ENCODE peak calls at places on chromosomes 4 and X, in five cellular contexts. J, B, D, K and X are unnamed samples.

GRCh38 chrX:153871946-153872878 is 13.8 kb downstream of the L1CAM start:
- DNase-seq in J (no peak), B (no peak), D (no peak), K (no peak), X (no peak)

GRCh38 chr4:130147618-130148017 is 1051.7 kb downstream of the C4orf33 start:
- DNase-seq in J (no peak), B (no peak), D (no peak), K (no peak), X (no peak)

GRCh38 chr4:166527500-166527899 is 654.5 kb downstream of the TLL1 start:
- DNase-seq in J (no peak), B (peak; percentile 1), D (no peak), K (peak; percentile 34), X (peak; percentile 16)

GRCh38 chrX:11099465-11099864 is 11.7 kb upstream of the HCCS start:
- DNase-seq in J (no peak), B (no peak), D (no peak), K (no peak), X (no peak)

GRCh38 chr4:152606800-152607577 is 71.1 kb upstream of the FBXW7 start:
- DNase-seq in J (no peak), B (no peak), D (peak; percentile 14), K (no peak), X (no peak)

GRCh38 chr4:79662651-79663050 is 254.6 kb upstream of the GK2 start:
- DNase-seq in J (no peak), B (no peak), D (no peak), K (no peak), X (no peak)

GRCh38 chr4:159598602-159599001 is 495.7 kb downstream of the RAPGEF2 start:
- DNase-seq in J (no peak), B (no peak), D (no peak), K (no peak), X (no peak)

GRCh38 chrX:18899796-18900380 is 84.0 kb downstream of the PHKA2 start:
- DNase-seq in J (no peak), B (no peak), D (no peak), K (peak; percentile 10), X (peak; percentile 4)

GRCh38 chrX:87621697-87622096 is 104.1 kb downstream of the KLHL4 start:
- DNase-seq in J (no peak), B (no peak), D (no peak), K (peak; percentile 66), X (peak; percentile 46)

GRCh38 chrX:131901581-131901980 is 121.5 kb upstream of the STK26 start:
- DNase-seq in J (no peak), B (no peak), D (no peak), K (no peak), X (no peak)

GRCh38 chr4:185004562-185005208 is 13.6 kb upstream of the HELT start:
- DNase-seq in J (no peak), B (no peak), D (no peak), K (no peak), X (no peak)

GRCh38 chrX:41720125-41720780 is 3.7 kb upstream of the GPR82 start:
- DNase-seq in J (no peak), B (no peak), D (peak; percentile 52), K (peak; percentile 54), X (peak; percentile 8)

GRCh38 chr4:112311516-112311915 is 14.3 kb downstream of the ALPK1 start:
- DNase-seq in J (no peak), B (no peak), D (no peak), K (no peak), X (no peak)

GRCh38 chr4:108804648-108805273 is 41.9 kb upstream of the ETNPPL start:
- DNase-seq in J (no peak), B (no peak), D (no peak), K (no peak), X (no peak)

DNA sequence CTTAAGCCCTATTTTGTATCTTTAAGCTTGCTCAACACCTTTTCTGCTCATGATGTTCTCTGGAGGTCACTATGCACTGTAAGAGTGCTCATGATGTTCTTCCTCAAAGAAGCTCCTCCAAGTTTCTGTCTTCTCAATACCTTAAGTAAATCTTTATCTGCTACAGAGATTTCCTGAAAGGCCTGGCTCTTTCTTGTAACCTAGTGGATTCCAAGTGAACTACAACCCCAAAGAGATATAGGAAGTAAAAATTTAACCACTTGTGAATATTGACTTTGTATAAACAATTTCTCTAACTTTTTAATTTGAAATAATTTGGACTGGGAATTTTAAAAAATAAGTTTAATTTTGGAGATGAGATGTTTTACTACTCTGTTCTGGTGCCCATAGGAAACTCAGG is 39.3 kb upstream of the XK start:
- DNase-seq in J (no peak), B (no peak), D (no peak), K (no peak), X (no peak)
- TF ChIP-seq CTCF in J (no peak), B (no peak), D (no peak), K (no peak), X (peak; percentile 9)

GRCh38 chr4:64545593-64545992 is 136.3 kb upstream of the TECRL start:
- DNase-seq in J (no peak), B (no peak), D (no peak), K (no peak), X (no peak)
- H3K4me3 ChIP-seq in J (no peak overlapping the region), B (no peak overlapping the region), D (no peak overlapping the region), K (no peak overlapping the region), X (no peak overlapping the region)

DNA sequence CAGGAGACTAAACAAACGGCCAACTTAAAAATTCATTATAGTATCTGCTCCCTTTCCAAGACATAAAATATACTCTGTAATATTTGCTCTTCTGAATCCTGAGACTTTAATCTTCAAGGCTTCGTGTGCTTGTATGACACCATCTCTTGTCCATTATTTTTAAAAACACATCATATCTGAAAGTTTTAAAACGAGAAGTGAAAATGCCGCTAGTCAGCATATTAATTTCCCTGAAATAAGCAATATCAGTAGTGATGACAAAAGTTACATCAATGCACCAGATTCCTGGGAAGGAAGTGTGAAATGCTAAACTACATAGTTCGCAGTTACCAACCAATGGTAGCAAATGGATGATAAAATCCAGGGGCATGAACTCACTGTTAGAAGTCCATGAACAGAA is 66.8 kb upstream of the EXOC1L start:
- DNase-seq in J (no peak), B (no peak), D (no peak), K (no peak), X (no peak)
- TF ChIP-seq CTCF in J (no peak), B (no peak), D (no peak), K (no peak), X (no peak)

GRCh38 chrX:130118941-130119640 is 8.8 kb upstream of the ELF4 start:
- DNase-seq in J (no peak), B (peak; percentile 51), D (no peak), K (peak; percentile 38), X (peak; percentile 68)
- H3K4me3 ChIP-seq in J (no peak overlapping the region), B (peak overlapping the region; percentile 41), D (no peak overlapping the region), K (peak overlapping the region; percentile 7), X (peak overlapping the region; percentile 15)

GRCh38 chr4:2008921-2009650 is at the start of gene NELFA:
- DNase-seq in J (peak; percentile 93), B (peak; percentile 88), D (peak; percentile 97), K (peak; percentile 96), X (peak; percentile 93)
- TF ChIP-seq CTCF in J (no peak), B (peak; percentile 41), D (no peak), K (peak; percentile 50), X (peak; percentile 44)

GRCh38 chr4:85825937-85826678 is 351.2 kb downstream of the ARHGAP24 start:
- DNase-seq in J (no peak), B (peak; percentile 82), D (no peak), K (peak; percentile 53), X (peak; percentile 59)
- H3K4me3 ChIP-seq in J (no peak overlapping the region), B (no peak overlapping the region), D (no peak overlapping the region), K (no peak overlapping the region), X (no peak overlapping the region)